ENCODE peak calls at places on chromosome 1, in nine cellular contexts. E is Kasumi-1; W is activated B cell treated with CpG ODN at 0.5 μM for 24 hours; S is stimulated activated effector memory CD8-positive, alpha-beta T cell treated with anti-CD3 and anti-CD28 coated beads, Interleukin-12 subunit alpha, Interleukin-12 subunit beta, amount 100 ng/mL, for 72 hours; L is stimulated activated CD4-positive, alpha-beta T cell treated with anti-CD3 and anti-CD28 coated beads, TNF-alpha, amount 100 ng/mL, for 4 hours; U is heart left ventricle; X is activated CD8-positive, alpha-beta memory T cell treated with anti-CD3 and anti-CD28 coated beads, Interleukin-2, amount 50 U/mL, for 4 hours; V is activated gamma-delta T cell; H is EL. O is an unnamed sample.

GRCh38 chr1:11394592-11395229 is 84.2 kb upstream of the DISP3 start:
- DNase-seq in L (no peak), H (no peak), V (no peak), S (no peak), E (no peak), W (no peak), X (no peak), U (no peak), O (no peak)

GRCh38 chr1:53738205-53739108 is 507 bp downstream of the GLIS1 start:
- DNase-seq in S (no peak), H (no peak), V (no peak), U (no peak), L (no peak), W (peak; percentile 18), E (no peak), X (no peak), O (no peak)

GRCh38 chr1:229437443-229437842 is 3.5 kb upstream of the ACTA1 start:
- DNase-seq in S (no peak), X (no peak), W (no peak), E (no peak), L (no peak), H (peak; percentile 15), V (no peak), U (no peak), O (no peak)

GRCh38 chr1:26729633-26730032 is 33.8 kb downstream of the ARID1A start:
- DNase-seq in V (no peak), E (no peak), W (no peak), L (no peak), S (no peak), H (no peak), U (no peak), X (no peak), O (no peak)

GRCh38 chr1:162663086-162663485 is 30.8 kb downstream of the DDR2 start:
- DNase-seq in E (no peak), S (no peak), W (no peak), V (no peak), X (no peak), U (no peak), H (peak; percentile 67), L (no peak), O (no peak)

GRCh38 chr1:87137342-87137739 is 191.3 kb upstream of the LMO4 start:
- DNase-seq in W (no peak), H (no peak), E (no peak), V (no peak), S (no peak), U (no peak), X (no peak), L (no peak), O (no peak)

GRCh38 chr1:212498243-212498642 is 65.5 kb downstream of the NENF start:
- DNase-seq in H (peak; percentile 72), L (no peak), V (no peak), U (no peak), E (no peak), S (no peak), W (no peak), X (no peak), O (no peak)

GRCh38 chr1:217525773-217526490 is 105.0 kb downstream of the GPATCH2 start:
- DNase-seq in W (no peak), S (no peak), L (no peak), U (no peak), V (no peak), H (peak; percentile 43), E (no peak), X (no peak), O (no peak)

GRCh38 chr1:163168053-163168452 is 34.7 kb downstream of the RGS5 start:
- DNase-seq in S (no peak), H (peak; percentile 99), L (no peak), X (no peak), E (no peak), U (peak; percentile 25), W (no peak), V (no peak), O (no peak)

O was measured in GM12892.